ENCODE peak calls at places on chromosome 16, in eight cellular contexts. X, I, D, F, P, Q, R and T are unnamed samples.

GRCh38 chr16:30903002-30903401 is 6.6 kb downstream of the CTF1 start:
- DNase-seq in P (no peak), X (no peak), I (no peak), Q (no peak), D (no peak), F (no peak), R (peak), T (no peak)

GRCh38 chr16:12057276-12057675 is 80.7 kb downstream of the SNX29 start:
- DNase-seq in F (no peak), X (no peak), P (no peak), D (no peak), R (no peak), Q (peak), I (no peak), T (no peak)

GRCh38 chr16:12420661-12421209 is 383.0 kb downstream of the CPPED1 start:
- DNase-seq in Q (no peak), F (no peak), X (no peak), P (no peak), I (no peak), D (no peak), R (no peak), T (peak)

GRCh38 chr16:14263011-14263410 is 191.9 kb downstream of the MRTFB start:
- DNase-seq in D (no peak), I (no peak), P (no peak), F (no peak), X (no peak), R (no peak), Q (no peak), T (no peak)

GRCh38 chr16:53545433-53545832 is 42.4 kb upstream of the AKTIP start:
- DNase-seq in D (no peak), X (no peak), F (no peak), P (no peak), R (no peak), I (no peak), Q (no peak), T (no peak)

GRCh38 chr16:23952128-23953041 is 116.6 kb downstream of the PRKCB start:
- DNase-seq in Q (no peak), R (peak), D (peak), F (no peak), P (peak), X (peak), I (no peak), T (no peak)

GRCh38 chr16:51569204-51569911 is 418.3 kb upstream of the SALL1 start:
- DNase-seq in F (no peak), I (no peak), X (no peak), D (no peak), R (no peak), P (no peak), Q (peak), T (peak)

GRCh38 chr16:54291981-54292487 is 5.4 kb upstream of the IRX3 start:
- DNase-seq in P (no peak), F (no peak), X (no peak), D (no peak), R (no peak), I (no peak), Q (no peak), T (no peak)

GRCh38 chr16:17370233-17371013 is 100.3 kb downstream of the XYLT1 start:
- DNase-seq in X (no peak), F (no peak), D (no peak), Q (no peak), R (no peak), P (no peak), I (no peak), T (no peak)

GRCh38 chr16:28549301-28549899 is 4.3 kb upstream of the SGF29 start:
- DNase-seq in P (no peak), R (peak), I (no peak), F (no peak), D (no peak), X (no peak), Q (peak), T (peak)

GRCh38 chr16:15425861-15426260 is 8.5 kb upstream of the BMERB1 start:
- DNase-seq in R (no peak), D (no peak), Q (peak), I (no peak), F (no peak), X (no peak), P (no peak), T (no peak)